ENCODE peak calls at places on chromosomes 5 and 9, in five cellular contexts. Y, B, N, D and F are unnamed samples.

GRCh38 chr5:51226420-51226735 is 156.9 kb upstream of the ISL1 start:
- DNase-seq in Y (no peak), B (no peak), N (no peak), D (no peak), F (no peak)

GRCh38 chr5:127695336-127695735 is 7.9 kb upstream of the CCDC192 start:
- DNase-seq in Y (no peak), B (no peak), N (no peak), D (no peak), F (no peak)

GRCh38 chr9:89254058-89254772 is 56.8 kb upstream of the CKS2 start:
- DNase-seq in Y (no peak), B (no peak), N (no peak), D (no peak), F (no peak)

GRCh38 chr5:159768243-159768642 is 148.0 kb upstream of the ADRA1B start:
- DNase-seq in Y (no peak), B (no peak), N (no peak), D (no peak), F (no peak)

GRCh38 chr5:56279979-56280378 is 46.8 kb upstream of the ANKRD55 start:
- DNase-seq in Y (no peak), B (no peak), N (no peak), D (no peak), F (no peak)

GRCh38 chr9:124941689-124942561 is 1.0 kb upstream of the GOLGA1 start:
- DNase-seq in Y (peak; percentile 49), B (peak; percentile 88), N (peak; percentile 75), D (peak; percentile 80), F (peak; percentile 46)

GRCh38 chr5:141992349-141992963 is 20.4 kb downstream of the GNPDA1 start:
- DNase-seq in Y (no peak), B (peak; percentile 73), N (peak; percentile 85), D (peak; percentile 83), F (peak; percentile 58)

GRCh38 chr5:75818661-75819060 is 101.4 kb upstream of the POC5 start:
- DNase-seq in Y (no peak), B (no peak), N (no peak), D (no peak), F (no peak)

GRCh38 chr9:121975801-121976277 is 117.3 kb downstream of the TTLL11 start:
- DNase-seq in Y (no peak), B (no peak), N (no peak), D (no peak), F (no peak)

GRCh38 chr5:94432499-94432898 is 185.9 kb downstream of the KIAA0825 start:
- DNase-seq in Y (no peak), B (no peak), N (no peak), D (no peak), F (no peak)

GRCh38 chr5:150515446-150515845 is 7.5 kb downstream of the NDST1 start:
- DNase-seq in Y (no peak), B (no peak), N (no peak), D (peak; percentile 84), F (no peak)

DNA sequence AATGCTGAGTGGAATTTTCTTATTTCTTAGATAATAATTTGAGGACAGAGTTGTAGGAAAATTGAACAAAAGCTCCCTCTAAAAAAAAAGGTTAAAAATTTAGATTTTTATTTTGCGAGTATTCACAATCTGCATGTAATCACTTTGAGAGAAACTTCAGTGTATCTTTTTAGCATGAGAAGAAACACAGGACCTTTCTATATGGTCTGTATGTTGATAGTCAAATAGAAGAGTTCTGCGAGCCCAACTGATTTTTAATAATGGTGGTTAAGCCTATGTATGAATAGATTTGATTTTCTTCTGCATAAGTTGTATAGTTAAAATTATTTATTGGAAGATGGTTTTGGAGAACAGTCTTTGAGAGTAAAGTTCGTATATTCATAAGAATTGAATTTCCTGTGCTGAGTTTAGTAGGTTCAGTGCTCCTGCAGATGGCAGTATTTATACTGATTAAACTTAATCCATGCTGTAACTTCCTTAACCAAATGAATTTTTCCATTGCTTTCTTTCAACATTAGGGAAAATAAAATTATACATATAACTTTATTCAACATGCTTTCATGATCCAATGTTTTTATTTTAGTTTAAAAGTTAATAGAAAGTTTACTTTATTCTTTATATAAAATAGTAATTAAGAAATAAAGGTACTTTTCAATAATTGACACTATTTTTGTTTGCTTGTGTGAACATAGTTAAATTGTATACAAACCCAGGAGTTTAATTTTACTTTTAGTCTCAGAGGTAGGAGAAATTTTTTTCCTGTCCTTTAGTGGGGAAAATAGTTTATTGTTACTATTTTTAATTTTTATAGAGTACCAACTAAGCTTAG is 19.6 kb downstream of the TCERG1 start:
- DNase-seq in Y (no peak), B (peak; percentile 15), N (no peak), D (no peak), F (no peak)
- TF ChIP-seq CTCF in Y (no peak), B (peak; percentile 77), N (no peak), D (no peak), F (peak; percentile 35)

GRCh38 chr5:172147857-172148256 is 40.2 kb downstream of the STK10 start:
- DNase-seq in Y (no peak), B (no peak), N (no peak), D (no peak), F (no peak)
- TF ChIP-seq CTCF in Y (no peak), B (no peak), N (no peak), D (no peak), F (no peak)

GRCh38 chr9:99626424-99626823 is 195.3 kb upstream of the NR4A3 start:
- DNase-seq in Y (no peak), B (no peak), N (no peak), D (no peak), F (no peak)
- TF ChIP-seq CTCF in Y (no peak), B (no peak), N (no peak), D (no peak), F (no peak)

GRCh38 chr9:16258191-16258590 is 612.3 kb downstream of the BNC2 start:
- DNase-seq in Y (no peak), B (no peak), N (no peak), D (no peak), F (no peak)

GRCh38 chr9:16258708-16259107 is 611.8 kb downstream of the BNC2 start:
- DNase-seq in Y (peak; percentile 15), B (no peak), N (no peak), D (no peak), F (no peak)

GRCh38 chr9:16254674-16255073 is 615.8 kb downstream of the BNC2 start:
- DNase-seq in Y (no peak), B (no peak), N (no peak), D (no peak), F (no peak)

GRCh38 chr9:16255217-16255616 is 615.3 kb downstream of the BNC2 start:
- DNase-seq in Y (no peak), B (no peak), N (no peak), D (no peak), F (no peak)

DNA sequence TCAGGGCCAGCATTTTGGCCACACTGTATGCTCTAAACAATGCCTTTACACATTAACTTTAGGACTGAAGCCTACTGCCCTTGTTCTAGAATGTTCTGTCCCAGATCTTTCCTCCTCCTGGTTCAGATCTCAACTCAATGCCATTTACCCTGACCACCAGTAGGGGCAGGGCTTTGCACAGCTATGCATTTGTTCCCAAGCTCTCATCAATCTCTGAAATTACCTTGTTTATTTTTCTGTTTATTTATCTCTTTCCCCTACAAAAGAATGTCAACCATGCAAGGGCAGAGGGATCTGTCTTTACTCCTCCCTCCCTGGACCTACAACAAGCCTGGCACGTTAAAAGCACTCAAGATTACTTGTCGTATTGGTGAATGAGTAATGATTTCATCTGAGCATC is 612.9 kb downstream of the BNC2 start:
- DNase-seq in Y (no peak), B (no peak), N (no peak), D (no peak), F (no peak)
- TF ChIP-seq CTCF in Y (no peak), B (peak; percentile 56), N (no peak), D (no peak), F (no peak)

GRCh38 chr5:143575264-143575663 is 171.8 kb upstream of the NR3C1 start:
- DNase-seq in Y (no peak), B (no peak), N (no peak), D (no peak), F (no peak)
- TF ChIP-seq CTCF in Y (no peak), B (no peak), N (no peak), D (no peak), F (no peak)